ENCODE peak calls at places on chromosomes 5 and 9, in seven cellular contexts. B is vagina, M is GF-D8, S is nucleus accumbens, F is fibroblast of pulmonary artery, G is uterus, C is activated T-helper 1 cell treated with Interleukin-2 at 50 U/mL for 16 hours. H is an unnamed sample.
A peak's percentile ranks its signal among the peaks of the same experiment; 100 is the strongest.

GRCh38 chr5:24045034-24045433 is 537.6 kb downstream of the PRDM9 start:
- DNase-seq in B (no peak), M (no peak), S (no peak), F (no peak), G (no peak), C (no peak), H (no peak)

GRCh38 chr5:68544656-68545565 is 329.4 kb downstream of the PIK3R1 start:
- DNase-seq in B (no peak), M (no peak), S (no peak), F (no peak), G (peak; percentile 51), C (no peak), H (no peak)

GRCh38 chr5:10323588-10324488 is 16.1 kb upstream of the CMBL start:
- DNase-seq in B (no peak), M (no peak), S (peak; percentile 11), F (no peak), G (no peak), C (no peak), H (no peak)

GRCh38 chr5:177447611-177448243 is 1.1 kb downstream of the PRR7 start:
- DNase-seq in B (no peak), M (peak; percentile 17), S (peak; percentile 85), F (peak; percentile 74), G (no peak), C (no peak), H (peak; percentile 45)

GRCh38 chr5:103511554-103511885 is 51.1 kb downstream of the NUDT12 start:
- DNase-seq in B (no peak), M (no peak), S (no peak), F (peak; percentile 31), G (no peak), C (no peak), H (peak; percentile 71)

GRCh38 chr9:22423566-22423965 is 23.1 kb upstream of the DMRTA1 start:
- DNase-seq in B (no peak), M (no peak), S (no peak), F (no peak), G (no peak), C (no peak), H (no peak)

GRCh38 chr9:93450817-93451761 is at the start of gene FAM120A:
- DNase-seq in B (no peak), M (peak; percentile 49), S (peak; percentile 56), F (peak; percentile 73), G (peak; percentile 61), C (peak; percentile 70), H (peak; percentile 79)

GRCh38 chr5:94245608-94246007 is 372.8 kb downstream of the KIAA0825 start:
- DNase-seq in B (no peak), M (peak; percentile 41), S (no peak), F (no peak), G (no peak), C (no peak), H (no peak)

GRCh38 chr9:91042024-91042423 is 240.4 kb downstream of the SYK start:
- DNase-seq in B (no peak), M (no peak), S (no peak), F (no peak), G (no peak), C (no peak), H (no peak)

GRCh38 chr9:72315089-72315509 is 49.9 kb downstream of the ZFAND5 start:
- DNase-seq in B (peak; percentile 90), M (peak; percentile 67), S (peak; percentile 65), F (peak; percentile 75), G (peak; percentile 64), C (no peak), H (peak; percentile 69)

GRCh38 chr9:93127395-93127911 is 6.6 kb downstream of the NINJ1 start:
- DNase-seq in B (no peak), M (no peak), S (peak; percentile 70), F (no peak), G (peak; percentile 27), C (no peak), H (peak; percentile 34)

GRCh38 chr9:117451336-117451735 is 36.5 kb upstream of the ASTN2 start:
- DNase-seq in B (no peak), M (no peak), S (no peak), F (no peak), G (no peak), C (no peak), H (no peak)

GRCh38 chr5:24547127-24547526 is 97.7 kb downstream of the CDH10 start:
- DNase-seq in B (no peak), M (no peak), S (no peak), F (no peak), G (no peak), C (no peak), H (no peak)

GRCh38 chr9:36392489-36392888 is 7.6 kb downstream of the RNF38 start:
- DNase-seq in B (no peak), M (no peak), S (no peak), F (no peak), G (no peak), C (no peak), H (peak; percentile 20)

GRCh38 chr9:13078164-13078563 is 201.3 kb downstream of the MPDZ start:
- DNase-seq in B (no peak), M (no peak), S (no peak), F (peak; percentile 48), G (no peak), C (no peak), H (no peak)

GRCh38 chr5:150208187-150209015 is 18.5 kb downstream of the SLC6A7 start:
- DNase-seq in B (no peak), M (no peak), S (no peak), F (peak; percentile 10), G (no peak), C (no peak), H (peak; percentile 20)

GRCh38 chr5:69004127-69004526 is 89.7 kb upstream of the SLC30A5 start:
- DNase-seq in B (no peak), M (no peak), S (no peak), F (no peak), G (no peak), C (no peak), H (no peak)

H was measured in iris pigment epithelial cell.